ENCODE peak calls at places on chromosomes 13 and 19, in eight cellular contexts. W is RWPE1, Z is AG09319, B is omental fat pad, L is fibroblast of pulmonary artery, F is AG10803, I is mammary epithelial cell, H is fibroblast of the aortic adventitia. G is an unnamed sample.

GRCh38 chr13:99050983-99051488 is 73.2 kb upstream of the DOCK9 start:
- DNase-seq in L (no peak), H (no peak), B (no peak), F (no peak), Z (no peak), I (no peak), W (no peak), G (no peak)

GRCh38 chr13:25214371-25215252 is 42.5 kb upstream of the AMER2 start:
- DNase-seq in B (no peak), H (peak; percentile 34), F (peak; percentile 35), L (peak; percentile 55), Z (no peak), I (peak; percentile 16), W (no peak), G (no peak)

GRCh38 chr19:36151144-36152051 is 849 bp downstream of the COX7A1 start:
- DNase-seq in B (no peak), I (no peak), F (no peak), H (no peak), L (peak; percentile 17), Z (no peak), W (no peak), G (no peak)

GRCh38 chr19:1855040-1855827 is 7.0 kb upstream of the REXO1 start:
- DNase-seq in W (peak; percentile 94), F (peak; percentile 92), I (peak; percentile 88), L (peak; percentile 85), H (peak; percentile 85), B (no peak), Z (peak; percentile 75), G (no peak)

GRCh38 chr13:114099918-114100445 is 32.4 kb downstream of the RASA3 start:
- DNase-seq in H (peak; percentile 16), L (peak; percentile 37), I (no peak), F (no peak), B (peak; percentile 19), W (no peak), Z (no peak), G (no peak)

GRCh38 chr19:47253467-47253881 is 2.9 kb upstream of the CCDC9 start:
- DNase-seq in I (peak; percentile 81), F (peak; percentile 87), W (no peak), L (peak; percentile 77), B (no peak), H (peak; percentile 79), Z (no peak), G (no peak)

GRCh38 chr19:860481-861098 is 1.1 kb downstream of the CFD start:
- DNase-seq in I (peak; percentile 61), W (peak; percentile 56), B (no peak), F (peak; percentile 74), H (peak; percentile 67), Z (peak; percentile 51), L (peak; percentile 50), G (no peak)

GRCh38 chr13:84896128-84896527 is 903.1 kb downstream of the SLITRK6 start:
- DNase-seq in H (peak; percentile 68), L (peak; percentile 79), I (peak; percentile 42), Z (peak; percentile 25), F (peak; percentile 49), B (no peak), W (peak; percentile 13), G (no peak)

GRCh38 chr19:8498295-8498694 is 4.1 kb downstream of the PRAM1 start:
- DNase-seq in L (no peak), Z (no peak), H (no peak), F (no peak), B (no peak), I (no peak), W (no peak), G (no peak)

GRCh38 chr19:2345076-2345475 is 15.0 kb upstream of the TMPRSS9 start:
- DNase-seq in I (no peak), F (no peak), B (no peak), W (no peak), L (no peak), H (no peak), Z (no peak), G (no peak)

GRCh38 chr13:29594310-29594709 is 1.2 kb downstream of the SLC7A1 start:
- DNase-seq in I (peak; percentile 73), B (no peak), F (peak; percentile 88), L (peak; percentile 65), W (peak; percentile 67), Z (no peak), H (peak; percentile 79), G (no peak)

GRCh38 chr19:35204799-35205732 is 23.5 kb downstream of the FAM187B start:
- DNase-seq in H (no peak), B (no peak), F (no peak), W (no peak), L (no peak), I (no peak), Z (no peak), G (no peak)

GRCh38 chr19:28691683-28692082 is 521.3 kb downstream of the UQCRFS1 start:
- DNase-seq in B (no peak), F (peak; percentile 47), Z (no peak), H (no peak), W (no peak), I (no peak), L (no peak), G (no peak)
- TF ChIP-seq CTCF in B (no peak), F (no peak), Z (no peak), H (no peak), W (no peak), I (no peak), L (no peak), G (no peak)

GRCh38 chr13:59477011-59477410 is 686.7 kb downstream of the DIAPH3 start:
- DNase-seq in F (no peak), B (no peak), H (no peak), W (no peak), L (no peak), Z (no peak), I (no peak), G (no peak)
- TF ChIP-seq CTCF in F (peak; percentile 32), B (no peak), H (peak; percentile 22), W (no peak), L (peak; percentile 49), Z (peak; percentile 15), I (peak; percentile 38), G (no peak)

GRCh38 chr19:33311326-33311682 is 9.0 kb upstream of the CEBPA start:
- DNase-seq in I (no peak), B (no peak), W (no peak), Z (no peak), F (no peak), H (no peak), L (no peak), G (no peak)
- TF ChIP-seq CTCF in I (peak; percentile 31), B (no peak), W (no peak), Z (no peak), F (no peak), H (no peak), L (no peak), G (no peak)

DNA sequence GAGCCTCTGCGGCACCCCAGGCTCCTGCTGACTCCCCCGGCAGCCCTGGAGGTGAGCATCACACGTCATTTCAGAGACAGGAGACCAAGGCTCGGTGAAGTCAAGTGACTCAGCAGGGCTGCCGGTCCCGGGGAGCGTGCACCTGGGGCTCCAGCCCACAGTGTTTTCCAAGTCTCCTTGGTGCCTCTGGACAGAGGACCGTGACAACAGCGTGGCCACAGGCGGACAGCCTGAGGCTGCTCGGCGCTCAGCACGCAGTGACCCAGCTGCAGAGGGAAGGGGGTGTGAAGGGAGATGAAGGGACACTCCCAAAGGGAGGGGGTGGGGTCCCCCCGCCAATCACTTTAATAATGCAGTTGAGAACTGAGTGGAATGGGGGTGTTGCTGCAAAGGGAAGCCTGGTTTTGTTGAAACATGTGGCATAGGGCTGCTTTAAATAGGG is 17.5 kb upstream of the ASPDH start:
- DNase-seq in F (no peak), B (no peak), L (no peak), Z (no peak), W (no peak), I (no peak), H (no peak), G (no peak)
- TF ChIP-seq CTCF in F (no peak), B (no peak), L (no peak), Z (no peak), W (no peak), I (no peak), H (no peak), G (no peak)

DNA sequence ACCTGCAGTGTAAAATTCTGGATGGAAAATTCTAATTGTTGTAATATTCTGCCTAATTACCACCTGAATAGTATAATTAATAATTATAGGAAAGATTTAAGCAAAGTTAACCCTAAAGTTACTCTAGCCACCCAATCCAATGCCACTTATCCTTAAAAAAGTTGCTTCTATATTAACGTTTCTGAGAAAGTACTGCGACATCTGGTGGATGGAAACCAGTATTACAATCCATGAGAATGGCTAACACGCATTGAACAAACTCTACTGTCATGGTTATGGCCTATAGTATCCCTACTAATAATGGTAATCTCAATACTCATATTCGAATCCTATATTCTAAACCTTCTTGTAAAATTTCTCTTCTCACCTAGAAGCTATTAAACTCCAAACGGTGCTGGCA is 1551.8 kb downstream of the SLITRK1 start:
- DNase-seq in F (no peak), H (peak; percentile 6), I (peak; percentile 15), W (no peak), B (no peak), Z (no peak), L (peak; percentile 44), G (no peak)
- TF ChIP-seq CTCF in F (no peak), H (peak; percentile 44), I (peak; percentile 62), W (no peak), B (no peak), Z (no peak), L (peak; percentile 63), G (peak; percentile 58)

GRCh38 chr13:100491164-100491847 is 97.3 kb downstream of the GGACT start:
- DNase-seq in H (peak; percentile 89), I (no peak), W (no peak), L (peak; percentile 89), F (peak; percentile 47), B (no peak), Z (no peak), G (no peak)
- TF ChIP-seq CTCF in H (peak; percentile 47), I (no peak), W (no peak), L (peak; percentile 40), F (no peak), B (no peak), Z (peak; percentile 6), G (no peak)

G was measured in mesothelial cell of epicardium.